ENCODE peak calls at places on chromosomes 1 and 21, in four cellular contexts. One of them, this sample, is unnamed.

GRCh38 chr1:204149635-204150565 is 1.9 kb downstream of the ETNK2 start:
- DNase-seq in brain pericyte: no peak
- DNase-seq in lower lobe of right lung: peak; percentile 35
- DNase-seq in GF-D8: no peak
- DNase-seq in this sample: no peak

GRCh38 chr1:7292033-7292681 is 478.9 kb upstream of the VAMP3 start:
- DNase-seq in brain pericyte: no peak
- DNase-seq in lower lobe of right lung: no peak
- DNase-seq in GF-D8: no peak
- DNase-seq in this sample: no peak

GRCh38 chr1:58932820-58933598 is 149.2 kb upstream of the JUN start:
- DNase-seq in brain pericyte: peak; percentile 42
- DNase-seq in lower lobe of right lung: peak; percentile 85
- DNase-seq in GF-D8: no peak
- DNase-seq in this sample: no peak

GRCh38 chr1:161017756-161018630 is 3.0 kb downstream of the F11R start:
- DNase-seq in brain pericyte: no peak
- DNase-seq in lower lobe of right lung: no peak
- DNase-seq in GF-D8: no peak
- DNase-seq in this sample: no peak

GRCh38 chr1:98704474-98704873 is 43.0 kb downstream of the SNX7 start:
- DNase-seq in brain pericyte: no peak
- DNase-seq in lower lobe of right lung: no peak
- DNase-seq in GF-D8: no peak
- DNase-seq in this sample: no peak

GRCh38 chr1:179053486-179053885 is 27.8 kb downstream of the FAM20B start:
- DNase-seq in brain pericyte: no peak
- DNase-seq in lower lobe of right lung: no peak
- DNase-seq in GF-D8: no peak
- DNase-seq in this sample: no peak

GRCh38 chr21:45972353-45972715 is 9.2 kb upstream of the COL6A1 start:
- DNase-seq in brain pericyte: no peak
- DNase-seq in lower lobe of right lung: peak; percentile 45
- DNase-seq in GF-D8: no peak
- DNase-seq in this sample: no peak

GRCh38 chr1:7975212-7975865 is 13.8 kb downstream of the PARK7 start:
- DNase-seq in brain pericyte: peak; percentile 37
- DNase-seq in lower lobe of right lung: peak; percentile 66
- DNase-seq in GF-D8: peak; percentile 2
- DNase-seq in this sample: no peak

GRCh38 chr1:213604477-213604876 is 383.3 kb upstream of the PROX1 start:
- DNase-seq in brain pericyte: no peak
- DNase-seq in lower lobe of right lung: no peak
- DNase-seq in GF-D8: no peak
- DNase-seq in this sample: no peak

GRCh38 chr1:5758859-5759578 is 233.2 kb downstream of the NPHP4 start:
- DNase-seq in brain pericyte: no peak
- DNase-seq in lower lobe of right lung: no peak
- DNase-seq in GF-D8: no peak
- DNase-seq in this sample: no peak

GRCh38 chr1:80639777-80640533 is 1160.8 kb upstream of the ADGRL2 start:
- DNase-seq in brain pericyte: no peak
- DNase-seq in lower lobe of right lung: no peak
- DNase-seq in GF-D8: no peak
- DNase-seq in this sample: no peak

GRCh38 chr21:42233067-42233981 is 14.4 kb downstream of the ABCG1 start:
- DNase-seq in brain pericyte: no peak
- DNase-seq in lower lobe of right lung: peak; percentile 84
- DNase-seq in GF-D8: peak; percentile 96
- DNase-seq in this sample: peak; percentile 63

GRCh38 chr1:192958871-192959270 is 100.3 kb downstream of the UCHL5 start:
- DNase-seq in brain pericyte: peak; percentile 44
- DNase-seq in lower lobe of right lung: no peak
- DNase-seq in GF-D8: no peak
- DNase-seq in this sample: no peak

GRCh38 chr1:182960046-182960445 is 7.1 kb upstream of the SHCBP1L start:
- DNase-seq in brain pericyte: no peak
- DNase-seq in lower lobe of right lung: no peak
- DNase-seq in GF-D8: no peak
- DNase-seq in this sample: no peak